ENCODE peak calls at places on chromosomes 16 and 17, in ten cellular contexts. One of them, this sample, is unnamed.

GRCh38 chr17:80070375-80071115 is 30.8 kb upstream of the GAA start:
- DNase-seq in stimulated activated CD8-positive, alpha-beta memory T cell treated with anti-CD3 and anti-CD28 coated beads, Interleukin-4, amount 100 ng/mL, for 24 hours: no peak
- DNase-seq in NCI-H1048: no peak
- DNase-seq in progenitor cell of endocrine pancreas: no peak
- DNase-seq in NCI-H460: no peak
- DNase-seq in T-cell: no peak
- DNase-seq in NCI-H748 treated with DMSO at 0.1 percent for 48 hours: no peak
- DNase-seq in iPS-NIHi11: no peak
- DNase-seq in EH: no peak
- DNase-seq in C1 segment of cervical spinal cord: no peak
- DNase-seq in this sample: no peak

GRCh38 chr17:52024296-52024870 is 134.1 kb downstream of the CA10 start:
- DNase-seq in stimulated activated CD8-positive, alpha-beta memory T cell treated with anti-CD3 and anti-CD28 coated beads, Interleukin-4, amount 100 ng/mL, for 24 hours: no peak
- DNase-seq in NCI-H1048: no peak
- DNase-seq in progenitor cell of endocrine pancreas: no peak
- DNase-seq in NCI-H460: no peak
- DNase-seq in T-cell: no peak
- DNase-seq in NCI-H748 treated with DMSO at 0.1 percent for 48 hours: no peak
- DNase-seq in iPS-NIHi11: no peak
- DNase-seq in EH: peak
- DNase-seq in C1 segment of cervical spinal cord: no peak
- DNase-seq in this sample: no peak

GRCh38 chr16:79810449-79811189 is 210.1 kb upstream of the MAF start:
- DNase-seq in stimulated activated CD8-positive, alpha-beta memory T cell treated with anti-CD3 and anti-CD28 coated beads, Interleukin-4, amount 100 ng/mL, for 24 hours: no peak
- DNase-seq in NCI-H1048: no peak
- DNase-seq in progenitor cell of endocrine pancreas: no peak
- DNase-seq in NCI-H460: no peak
- DNase-seq in T-cell: no peak
- DNase-seq in NCI-H748 treated with DMSO at 0.1 percent for 48 hours: no peak
- DNase-seq in iPS-NIHi11: no peak
- DNase-seq in EH: no peak
- DNase-seq in C1 segment of cervical spinal cord: no peak
- DNase-seq in this sample: no peak

GRCh38 chr16:8962393-8963009 is 1.2 kb downstream of the USP7 start:
- DNase-seq in stimulated activated CD8-positive, alpha-beta memory T cell treated with anti-CD3 and anti-CD28 coated beads, Interleukin-4, amount 100 ng/mL, for 24 hours: peak
- DNase-seq in NCI-H1048: no peak
- DNase-seq in progenitor cell of endocrine pancreas: no peak
- DNase-seq in NCI-H460: no peak
- DNase-seq in T-cell: peak
- DNase-seq in NCI-H748 treated with DMSO at 0.1 percent for 48 hours: no peak
- DNase-seq in iPS-NIHi11: peak
- DNase-seq in EH: no peak
- DNase-seq in C1 segment of cervical spinal cord: no peak
- DNase-seq in this sample: no peak

GRCh38 chr17:48261297-48261880 is 153.8 kb downstream of the SNX11 start:
- DNase-seq in stimulated activated CD8-positive, alpha-beta memory T cell treated with anti-CD3 and anti-CD28 coated beads, Interleukin-4, amount 100 ng/mL, for 24 hours: no peak
- DNase-seq in NCI-H1048: no peak
- DNase-seq in progenitor cell of endocrine pancreas: no peak
- DNase-seq in NCI-H460: peak
- DNase-seq in T-cell: no peak
- DNase-seq in NCI-H748 treated with DMSO at 0.1 percent for 48 hours: no peak
- DNase-seq in iPS-NIHi11: peak
- DNase-seq in EH: peak
- DNase-seq in C1 segment of cervical spinal cord: no peak
- DNase-seq in this sample: no peak

GRCh38 chr16:67173323-67173722 is 3.0 kb downstream of the NOL3 start:
- DNase-seq in stimulated activated CD8-positive, alpha-beta memory T cell treated with anti-CD3 and anti-CD28 coated beads, Interleukin-4, amount 100 ng/mL, for 24 hours: no peak
- DNase-seq in NCI-H1048: no peak
- DNase-seq in progenitor cell of endocrine pancreas: no peak
- DNase-seq in NCI-H460: no peak
- DNase-seq in T-cell: no peak
- DNase-seq in NCI-H748 treated with DMSO at 0.1 percent for 48 hours: no peak
- DNase-seq in iPS-NIHi11: no peak
- DNase-seq in EH: no peak
- DNase-seq in C1 segment of cervical spinal cord: no peak
- DNase-seq in this sample: no peak

GRCh38 chr16:81035975-81036750 is 521 bp downstream of the ATMIN start:
- DNase-seq in stimulated activated CD8-positive, alpha-beta memory T cell treated with anti-CD3 and anti-CD28 coated beads, Interleukin-4, amount 100 ng/mL, for 24 hours: peak
- DNase-seq in NCI-H1048: no peak
- DNase-seq in progenitor cell of endocrine pancreas: peak
- DNase-seq in NCI-H460: no peak
- DNase-seq in T-cell: peak
- DNase-seq in NCI-H748 treated with DMSO at 0.1 percent for 48 hours: no peak
- DNase-seq in iPS-NIHi11: peak
- DNase-seq in EH: peak
- DNase-seq in C1 segment of cervical spinal cord: no peak
- DNase-seq in this sample: no peak

GRCh38 chr17:29718446-29719039 is 95.8 kb upstream of the CORO6 start:
- DNase-seq in stimulated activated CD8-positive, alpha-beta memory T cell treated with anti-CD3 and anti-CD28 coated beads, Interleukin-4, amount 100 ng/mL, for 24 hours: no peak
- DNase-seq in NCI-H1048: no peak
- DNase-seq in progenitor cell of endocrine pancreas: no peak
- DNase-seq in NCI-H460: no peak
- DNase-seq in T-cell: no peak
- DNase-seq in NCI-H748 treated with DMSO at 0.1 percent for 48 hours: no peak
- DNase-seq in iPS-NIHi11: no peak
- DNase-seq in EH: no peak
- DNase-seq in C1 segment of cervical spinal cord: no peak
- DNase-seq in this sample: no peak

GRCh38 chr17:7839890-7840260 is 5.9 kb downstream of the KDM6B start:
- DNase-seq in stimulated activated CD8-positive, alpha-beta memory T cell treated with anti-CD3 and anti-CD28 coated beads, Interleukin-4, amount 100 ng/mL, for 24 hours: no peak
- DNase-seq in NCI-H1048: no peak
- DNase-seq in progenitor cell of endocrine pancreas: no peak
- DNase-seq in NCI-H460: no peak
- DNase-seq in T-cell: no peak
- DNase-seq in NCI-H748 treated with DMSO at 0.1 percent for 48 hours: no peak
- DNase-seq in iPS-NIHi11: no peak
- DNase-seq in EH: peak
- DNase-seq in C1 segment of cervical spinal cord: no peak
- DNase-seq in this sample: no peak

GRCh38 chr17:12726131-12726530 is 60.4 kb downstream of the MYOCD start:
- DNase-seq in stimulated activated CD8-positive, alpha-beta memory T cell treated with anti-CD3 and anti-CD28 coated beads, Interleukin-4, amount 100 ng/mL, for 24 hours: no peak
- DNase-seq in NCI-H1048: no peak
- DNase-seq in progenitor cell of endocrine pancreas: no peak
- DNase-seq in NCI-H460: no peak
- DNase-seq in T-cell: no peak
- DNase-seq in NCI-H748 treated with DMSO at 0.1 percent for 48 hours: no peak
- DNase-seq in iPS-NIHi11: no peak
- DNase-seq in EH: peak
- DNase-seq in C1 segment of cervical spinal cord: no peak
- DNase-seq in this sample: no peak

GRCh38 chr16:8850279-8850885 is 18.4 kb downstream of the CARHSP1 start:
- DNase-seq in stimulated activated CD8-positive, alpha-beta memory T cell treated with anti-CD3 and anti-CD28 coated beads, Interleukin-4, amount 100 ng/mL, for 24 hours: no peak
- DNase-seq in NCI-H1048: no peak
- DNase-seq in progenitor cell of endocrine pancreas: no peak
- DNase-seq in NCI-H460: no peak
- DNase-seq in T-cell: no peak
- DNase-seq in NCI-H748 treated with DMSO at 0.1 percent for 48 hours: no peak
- DNase-seq in iPS-NIHi11: no peak
- DNase-seq in EH: peak
- DNase-seq in C1 segment of cervical spinal cord: no peak
- DNase-seq in this sample: no peak

GRCh38 chr16:86026136-86026905 is 127.4 kb downstream of the IRF8 start:
- DNase-seq in stimulated activated CD8-positive, alpha-beta memory T cell treated with anti-CD3 and anti-CD28 coated beads, Interleukin-4, amount 100 ng/mL, for 24 hours: no peak
- DNase-seq in NCI-H1048: no peak
- DNase-seq in progenitor cell of endocrine pancreas: no peak
- DNase-seq in NCI-H460: no peak
- DNase-seq in T-cell: no peak
- DNase-seq in NCI-H748 treated with DMSO at 0.1 percent for 48 hours: no peak
- DNase-seq in iPS-NIHi11: no peak
- DNase-seq in EH: no peak
- DNase-seq in C1 segment of cervical spinal cord: no peak
- DNase-seq in this sample: no peak

GRCh38 chr17:82450357-82451106 is at the start of gene CYBC1:
- DNase-seq in stimulated activated CD8-positive, alpha-beta memory T cell treated with anti-CD3 and anti-CD28 coated beads, Interleukin-4, amount 100 ng/mL, for 24 hours: peak
- DNase-seq in NCI-H1048: peak
- DNase-seq in progenitor cell of endocrine pancreas: peak
- DNase-seq in NCI-H460: peak
- DNase-seq in T-cell: peak
- DNase-seq in NCI-H748 treated with DMSO at 0.1 percent for 48 hours: peak
- DNase-seq in iPS-NIHi11: peak
- DNase-seq in EH: peak
- DNase-seq in C1 segment of cervical spinal cord: peak
- DNase-seq in this sample: peak

GRCh38 chr16:73124097-73124652 is 76.2 kb upstream of the ZFHX3 start:
- DNase-seq in stimulated activated CD8-positive, alpha-beta memory T cell treated with anti-CD3 and anti-CD28 coated beads, Interleukin-4, amount 100 ng/mL, for 24 hours: no peak
- DNase-seq in NCI-H1048: no peak
- DNase-seq in progenitor cell of endocrine pancreas: no peak
- DNase-seq in NCI-H460: no peak
- DNase-seq in T-cell: no peak
- DNase-seq in NCI-H748 treated with DMSO at 0.1 percent for 48 hours: no peak
- DNase-seq in iPS-NIHi11: no peak
- DNase-seq in EH: no peak
- DNase-seq in C1 segment of cervical spinal cord: no peak
- DNase-seq in this sample: no peak

This sample was measured in brain pericyte.